ENCODE peak calls at places on chromosomes 11 and 22, in four cellular contexts. A is breast epithelium, C is GM23338, H is sigmoid colon. P is an unnamed sample. For H3K4me1, the result is how much of the 10 kb centered on the place peaks cover.

GRCh38 chr11:69636512-69636866 is 4.5 kb upstream of the CCND1 start:
- DNase-seq in A (no peak), C (peak), H (peak), P (peak)

GRCh38 chr11:117020287-117020686 is 77.9 kb downstream of the SIK3 start:
- DNase-seq in A (no peak), C (no peak), H (no peak), P (no peak)

GRCh38 chr11:19419813-19420212 is 179.1 kb upstream of the E2F8 start:
- DNase-seq in A (no peak), C (no peak), H (no peak), P (no peak)

GRCh38 chr11:2724653-2725366 is 25.0 kb upstream of the KCNQ1OT1 start:
- DNase-seq in A (peak), C (no peak), H (peak), P (peak)

GRCh38 chr11:70205766-70206165 is 2.7 kb downstream of the FADD start:
- DNase-seq in A (no peak), C (no peak), H (no peak), P (no peak)

GRCh38 chr11:80606726-80607125 is 1165.9 kb upstream of the TENM4 start:
- DNase-seq in A (no peak), C (no peak), H (no peak), P (no peak)

GRCh38 chr22:36701941-36702640 is 1.5 kb downstream of the CACNG2 start:
- DNase-seq in A (no peak), C (no peak), H (no peak), P (no peak)

GRCh38 chr22:22536916-22537315 is 16.8 kb upstream of the ZNF280A start:
- DNase-seq in A (no peak), C (no peak), H (no peak), P (no peak)

GRCh38 chr11:17405232-17406005 is 17.0 kb upstream of the KCNJ11 start:
- DNase-seq in A (peak), C (peak), H (peak), P (peak)

GRCh38 chr11:35047179-35047578 is 91.8 kb upstream of the CD44 start:
- DNase-seq in A (no peak), C (no peak), H (no peak), P (no peak)

GRCh38 chr11:16895306-16895705 is 118.9 kb downstream of the PLEKHA7 start:
- DNase-seq in A (no peak), C (no peak), H (no peak), P (no peak)

GRCh38 chr11:5891216-5891800 is 1.7 kb upstream of the OR52E5 start:
- DNase-seq in A (no peak), C (peak), H (no peak), P (no peak)

GRCh38 chr22:45398214-45398613 is 15.2 kb downstream of the SMC1B start:
- DNase-seq in A (no peak), C (no peak), H (no peak), P (no peak)

GRCh38 chr11:122717264-122717867 is 61.8 kb downstream of the UBASH3B start:
- DNase-seq in A (no peak), C (no peak), H (no peak), P (no peak)

GRCh38 chr11:22193348-22194051 is 615 bp downstream of the ANO5 start:
- DNase-seq in A (no peak), C (peak), H (peak), P (peak)

GRCh38 chr22:28716686-28717085 is 24.9 kb downstream of the CHEK2 start:
- DNase-seq in A (no peak), C (no peak), H (no peak), P (no peak)

GRCh38 chr22:17873116-17873515 is 98.8 kb upstream of the BID start:
- DNase-seq in A (no peak), C (no peak), H (no peak), P (no peak)
- H3K4me1 ChIP-seq in A (under half), C (under half), H (under half), P (under half)

GRCh38 chr11:119095066-119095880 is 6.4 kb downstream of the DPAGT1 start:
- DNase-seq in A (peak), C (peak), H (peak), P (peak)
- TF ChIP-seq CTCF in A (peak), C (peak), H (peak), P (no peak)

DNA sequence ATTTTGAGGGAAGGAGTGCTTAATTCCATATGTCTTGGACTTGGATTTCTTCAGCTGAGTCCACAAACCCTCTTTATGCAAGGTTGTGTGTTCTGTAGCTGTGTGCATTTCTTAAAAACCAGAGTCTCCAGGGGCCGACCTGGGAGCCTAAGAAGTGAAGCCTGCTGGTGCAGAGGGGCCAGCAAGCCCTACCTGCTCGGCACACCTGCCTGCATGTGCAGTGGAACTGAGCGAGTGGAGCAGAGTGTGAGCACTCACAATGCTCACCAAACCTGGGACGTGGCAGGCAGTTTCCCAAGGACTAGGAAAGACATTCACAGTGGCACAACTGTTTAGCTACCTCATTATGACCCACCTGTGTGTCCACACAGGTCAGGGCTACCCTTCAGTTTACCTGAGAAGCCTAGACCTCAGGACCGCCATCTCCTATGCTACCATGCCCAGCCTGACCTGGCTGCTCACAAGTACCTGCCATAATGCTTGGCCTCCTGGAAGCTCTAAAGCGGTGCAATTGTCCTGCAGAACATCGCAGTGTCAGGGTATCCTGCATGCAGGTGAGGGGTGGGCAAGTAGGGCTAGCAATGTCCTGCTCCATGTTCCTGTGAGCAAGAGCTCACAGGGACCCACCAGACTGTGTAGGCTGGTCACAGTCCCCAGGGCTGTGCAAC is 3.8 kb downstream of the C22orf39 start:
- DNase-seq in A (no peak), C (no peak), H (no peak), P (no peak)
- H3K4me1 ChIP-seq in A (under half), C (under half), H (under half), P (under half)

GRCh38 chr22:42700901-42701300 is 19.8 kb downstream of the A4GALT start:
- DNase-seq in A (no peak), C (no peak), H (no peak), P (no peak)
- TF ChIP-seq CTCF in A (no peak), C (no peak), H (no peak), P (no peak)

GRCh38 chr11:31607914-31608313 is 98.3 kb downstream of the ELP4 start:
- DNase-seq in A (no peak), C (no peak), H (no peak), P (no peak)

GRCh38 chr11:31608995-31609394 is 99.4 kb downstream of the ELP4 start:
- DNase-seq in A (no peak), C (no peak), H (no peak), P (no peak)

GRCh38 chr11:31610544-31610943 is 101.0 kb downstream of the ELP4 start:
- DNase-seq in A (no peak), C (no peak), H (no peak), P (no peak)

GRCh38 chr11:31601635-31602282 is 92.2 kb downstream of the ELP4 start:
- DNase-seq in A (no peak), C (peak), H (no peak), P (no peak)

DNA sequence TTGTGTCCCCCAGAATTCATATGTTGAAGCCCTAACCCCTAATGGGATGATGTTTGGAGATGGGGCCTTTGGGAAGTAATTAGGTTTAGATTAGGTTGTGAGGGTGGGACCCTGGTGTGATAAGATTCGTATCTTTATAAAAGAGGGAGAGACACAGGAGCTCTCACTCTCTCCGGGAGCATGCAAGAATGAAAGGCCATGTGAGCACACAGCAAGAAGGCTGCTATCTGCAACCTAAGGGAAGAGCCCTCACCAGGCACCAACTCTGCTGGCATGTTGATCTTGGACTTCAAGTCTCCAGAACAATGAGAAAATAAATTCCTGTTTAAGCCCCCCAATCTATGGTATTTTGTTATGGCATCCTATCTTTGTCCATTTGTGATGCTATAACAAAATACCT is 97.3 kb downstream of the ELP4 start:
- DNase-seq in A (no peak), C (no peak), H (no peak), P (no peak)
- H3K4me1 ChIP-seq in A (under half), C (under half), H (under half), P (under half)

DNA sequence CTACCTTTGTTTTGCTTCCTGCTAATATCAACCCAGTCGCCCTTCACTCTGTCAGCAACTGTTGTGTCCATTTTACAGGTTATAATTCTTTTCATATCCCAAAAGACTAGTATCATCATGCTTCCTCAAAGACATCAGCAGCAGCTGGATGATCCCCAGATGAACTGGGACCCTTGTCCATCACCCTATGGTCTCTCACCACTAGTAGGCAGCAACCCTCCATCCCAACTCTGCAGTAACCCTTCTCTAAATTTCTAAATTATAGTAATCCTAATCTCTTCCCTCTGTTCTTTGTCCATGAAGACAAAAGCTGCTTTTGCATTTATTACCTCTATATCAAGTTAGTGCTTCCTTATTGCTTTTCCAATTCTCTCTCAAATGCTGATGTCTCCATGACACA is 1025.8 kb downstream of the FAM181B start:
- DNase-seq in A (no peak), C (peak), H (no peak), P (no peak)
- TF ChIP-seq CTCF in A (no peak), C (peak), H (no peak), P (peak)

GRCh38 chr11:119319702-119320592 is 3.0 kb upstream of the MCAM start:
- DNase-seq in A (no peak), C (no peak), H (peak), P (no peak)
- H3K4me1 ChIP-seq in A (under half), C (under half), H (under half), P (half or more)

P was measured in cardiac muscle cell.